ENCODE peak calls at places on chromosomes 12 and 14, in nine cellular contexts. E is cardiac muscle cell; F is SK-N-SH; V is BE2C; T is mammary epithelial cell; X is heart left ventricle; A is CD8-positive, alpha-beta T cell; C is sigmoid colon; K is colonic mucosa. O is an unnamed sample. For H3K27me3 and H3K4me1, the result is how much of the 10 kb centered on the place peaks cover.

GRCh38 chr12:43336962-43337555 is 214.9 kb downstream of the ADAMTS20 start:
- DNase-seq in E (peak), F (peak), V (no peak), T (peak), X (no peak), A (no peak), C (no peak), K (no peak), O (no peak)

GRCh38 chr14:74960702-74961101 is 5.3 kb upstream of the PGF start:
- DNase-seq in E (no peak), F (no peak), V (no peak), T (no peak), X (no peak), A (no peak), C (no peak), K (no peak), O (no peak)

GRCh38 chr14:70257526-70257925 is 68.8 kb upstream of the SLC8A3 start:
- DNase-seq in E (peak), F (no peak), V (no peak), T (peak), X (no peak), A (no peak), C (no peak), K (peak), O (no peak)

GRCh38 chr12:71166869-71167268 is 9.1 kb upstream of the TSPAN8 start:
- DNase-seq in E (no peak), F (no peak), V (no peak), T (no peak), X (no peak), A (no peak), C (no peak), K (no peak), O (no peak)

GRCh38 chr14:78737116-78737515 is 566.9 kb downstream of the NRXN3 start:
- DNase-seq in E (no peak), F (no peak), V (no peak), T (no peak), X (no peak), A (no peak), C (no peak), K (no peak), O (no peak)

GRCh38 chr14:48325486-48325885 is 650.1 kb upstream of the MDGA2 start:
- DNase-seq in E (no peak), F (no peak), V (no peak), T (peak), X (no peak), A (no peak), C (no peak), K (no peak), O (no peak)

GRCh38 chr12:21656931-21657335 is 709 bp downstream of the LDHB start:
- DNase-seq in E (peak), F (peak), V (peak), T (peak), X (no peak), A (peak), C (peak), K (peak), O (no peak)

GRCh38 chr12:26292596-26292995 is 97.2 kb downstream of the SSPN start:
- DNase-seq in E (no peak), F (no peak), V (no peak), T (peak), X (no peak), A (no peak), C (no peak), K (no peak), O (no peak)

GRCh38 chr12:98763656-98764055 is 118.6 kb downstream of the APAF1 start:
- DNase-seq in E (no peak), F (no peak), V (no peak), T (peak), X (no peak), A (no peak), C (no peak), K (no peak), O (no peak)

GRCh38 chr12:117134721-117135120 is 35.5 kb upstream of the TESC start:
- DNase-seq in E (no peak), F (no peak), V (no peak), T (no peak), X (no peak), A (no peak), C (no peak), K (no peak), O (no peak)

GRCh38 chr14:35600253-35600652 is 66.3 kb downstream of the INSM2 start:
- DNase-seq in E (no peak), F (no peak), V (no peak), T (no peak), X (no peak), A (no peak), C (no peak), K (no peak), O (no peak)

GRCh38 chr12:27382924-27383323 is 50.3 kb downstream of the BMAL2 start:
- DNase-seq in E (no peak), F (no peak), V (no peak), T (no peak), X (no peak), A (no peak), C (no peak), K (no peak), O (no peak)

GRCh38 chr12:90078344-90078743 is 369.7 kb upstream of the ATP2B1 start:
- DNase-seq in E (no peak), F (no peak), V (no peak), T (no peak), X (no peak), A (no peak), C (no peak), K (no peak), O (no peak)

GRCh38 chr12:52799498-52800211 is 3.7 kb upstream of the KRT3 start:
- DNase-seq in E (no peak), F (no peak), V (no peak), T (no peak), X (no peak), A (no peak), C (no peak), K (no peak), O (no peak)

GRCh38 chr12:52796839-52797528 is 1.1 kb upstream of the KRT3 start:
- DNase-seq in E (no peak), F (no peak), V (no peak), T (no peak), X (no peak), A (no peak), C (no peak), K (no peak), O (no peak)

GRCh38 chr12:52797529-52797894 is 1.6 kb upstream of the KRT3 start:
- DNase-seq in E (no peak), F (no peak), V (no peak), T (no peak), X (no peak), A (no peak), C (no peak), K (no peak), O (no peak)

GRCh38 chr12:52798671-52799497 is 3.0 kb upstream of the KRT3 start:
- DNase-seq in E (no peak), F (no peak), V (no peak), T (peak), X (no peak), A (no peak), C (no peak), K (no peak), O (no peak)

DNA sequence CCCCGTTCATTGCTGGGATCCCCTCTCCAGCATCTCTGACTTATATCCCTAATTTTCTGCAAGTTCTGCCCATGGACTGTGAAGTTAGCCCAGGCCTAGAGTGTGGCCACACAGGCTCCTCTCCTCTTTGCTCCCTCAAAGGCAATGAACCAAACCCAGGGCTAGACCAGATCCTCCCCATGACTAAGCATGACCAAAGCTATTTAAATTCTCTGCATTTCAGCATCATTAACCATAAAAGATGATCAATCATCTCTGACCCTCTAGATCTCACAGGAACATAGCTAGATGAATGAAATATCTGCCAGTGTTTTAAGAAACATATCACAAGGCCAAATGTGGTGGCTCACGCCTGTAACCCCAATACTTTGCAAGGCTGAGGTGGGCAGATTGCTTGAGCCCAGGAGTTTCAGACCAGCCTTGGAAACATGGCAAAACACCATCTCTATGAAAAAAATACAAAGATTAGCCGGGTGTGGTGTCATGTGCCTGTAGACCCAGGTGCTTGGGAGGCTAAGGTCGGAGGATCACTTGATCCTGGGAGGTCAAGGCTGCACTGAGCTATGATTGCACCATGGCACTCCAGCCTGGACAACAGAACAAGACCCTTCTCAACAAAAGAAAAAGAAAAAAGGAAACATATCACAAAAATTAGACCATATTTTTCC is 2.2 kb upstream of the KRT3 start:
- DNase-seq in E (no peak), F (no peak), V (no peak), T (peak), X (no peak), A (no peak), C (no peak), K (no peak), O (no peak)
- H3K27me3 ChIP-seq in E (under half), F (under half), V (under half), T (under half), X (under half), A (under half), C (under half), K (under half), O (under half)

GRCh38 chr14:99234366-99234765 is 37.6 kb downstream of the BCL11B start:
- DNase-seq in E (no peak), F (no peak), V (no peak), T (no peak), X (no peak), A (no peak), C (no peak), K (no peak), O (no peak)

GRCh38 chr14:99237288-99237687 is 34.7 kb downstream of the BCL11B start:
- DNase-seq in E (no peak), F (no peak), V (no peak), T (no peak), X (no peak), A (peak), C (no peak), K (no peak), O (no peak)

GRCh38 chr14:99236386-99237133 is 35.4 kb downstream of the BCL11B start:
- DNase-seq in E (no peak), F (no peak), V (no peak), T (no peak), X (no peak), A (peak), C (no peak), K (no peak), O (no peak)

GRCh38 chr14:99234982-99235491 is 37.0 kb downstream of the BCL11B start:
- DNase-seq in E (no peak), F (no peak), V (no peak), T (no peak), X (no peak), A (peak), C (no peak), K (no peak), O (no peak)

GRCh38 chr14:99235578-99235977 is 36.4 kb downstream of the BCL11B start:
- DNase-seq in E (no peak), F (no peak), V (no peak), T (no peak), X (no peak), A (peak), C (no peak), K (no peak), O (no peak)
- TF ChIP-seq CTCF in E (no peak), F (no peak), V (no peak), T (no peak), X (no peak), A (no peak), C (no peak), K (no peak), O (no peak)

GRCh38 chr12:53051058-53051880 is 1.4 kb downstream of the TNS2 start:
- DNase-seq in E (peak), F (no peak), V (no peak), T (no peak), X (peak), A (no peak), C (peak), K (peak), O (no peak)

GRCh38 chr12:53052419-53053222 is 2.8 kb downstream of the TNS2 start:
- DNase-seq in E (peak), F (no peak), V (no peak), T (peak), X (peak), A (no peak), C (peak), K (peak), O (peak)

GRCh38 chr12:53051881-53052412 is 2.1 kb downstream of the TNS2 start:
- DNase-seq in E (peak), F (no peak), V (no peak), T (no peak), X (no peak), A (no peak), C (peak), K (no peak), O (no peak)

GRCh38 chr12:53054112-53054878 is 4.4 kb downstream of the TNS2 start:
- DNase-seq in E (peak), F (peak), V (peak), T (peak), X (peak), A (peak), C (peak), K (peak), O (peak)

DNA sequence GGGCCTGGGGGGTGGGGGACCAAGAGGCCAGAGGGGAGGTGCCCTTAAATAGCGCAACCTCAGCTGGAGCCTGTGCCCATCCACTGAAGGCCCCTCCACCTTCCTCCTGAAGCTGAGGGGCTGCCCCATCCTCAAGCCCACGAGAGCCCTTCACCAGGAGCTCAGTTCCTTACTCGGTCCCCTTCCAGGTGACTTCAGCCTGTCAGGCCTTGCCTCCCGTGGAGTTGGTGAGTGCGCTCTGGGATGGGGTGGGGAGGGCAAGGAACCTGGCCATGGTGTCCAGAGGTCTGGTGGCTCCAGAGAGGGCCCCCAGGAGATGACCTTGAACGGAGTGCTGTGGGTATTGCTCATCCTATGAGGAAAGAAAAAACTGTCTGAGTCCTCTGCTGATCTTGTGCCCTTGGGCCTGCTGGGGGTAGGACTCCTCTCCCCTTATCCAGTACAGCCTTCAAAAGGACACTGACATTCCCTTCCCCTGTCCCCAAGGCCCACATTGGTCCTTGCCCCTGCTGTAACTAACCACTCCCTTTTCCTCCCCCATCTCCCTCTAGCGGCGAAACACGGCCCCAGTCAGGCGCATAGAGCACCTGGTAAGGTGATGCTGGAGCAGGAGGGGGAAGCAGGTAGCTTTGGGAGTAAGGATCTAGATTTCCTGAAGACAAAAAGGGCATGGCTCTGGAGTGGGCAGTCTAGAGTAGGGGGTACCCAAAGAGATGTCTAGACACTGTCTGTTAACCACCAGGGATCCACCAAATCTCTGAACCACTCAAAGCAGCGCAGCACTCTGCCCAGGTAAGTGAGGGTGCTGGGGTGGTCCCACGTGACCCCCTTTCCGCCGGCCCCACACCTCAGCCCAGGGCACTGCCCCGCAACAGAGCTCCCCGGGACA is 3.6 kb downstream of the TNS2 start:
- DNase-seq in E (peak), F (no peak), V (no peak), T (peak), X (no peak), A (peak), C (peak), K (peak), O (no peak)
- H3K4me1 ChIP-seq in E (under half), F (half or more), V (under half), T (half or more), X (half or more), A (under half), C (half or more), K (under half), O (under half)

GRCh38 chr12:112124918-112125249 is 476 bp upstream of the TRAFD1 start:
- DNase-seq in E (no peak), F (no peak), V (no peak), T (no peak), X (no peak), A (no peak), C (no peak), K (no peak), O (no peak)
- H3K27me3 ChIP-seq in E (under half), F (under half), V (under half), T (under half), X (under half), A (under half), C (under half), K (under half), O (under half)

DNA sequence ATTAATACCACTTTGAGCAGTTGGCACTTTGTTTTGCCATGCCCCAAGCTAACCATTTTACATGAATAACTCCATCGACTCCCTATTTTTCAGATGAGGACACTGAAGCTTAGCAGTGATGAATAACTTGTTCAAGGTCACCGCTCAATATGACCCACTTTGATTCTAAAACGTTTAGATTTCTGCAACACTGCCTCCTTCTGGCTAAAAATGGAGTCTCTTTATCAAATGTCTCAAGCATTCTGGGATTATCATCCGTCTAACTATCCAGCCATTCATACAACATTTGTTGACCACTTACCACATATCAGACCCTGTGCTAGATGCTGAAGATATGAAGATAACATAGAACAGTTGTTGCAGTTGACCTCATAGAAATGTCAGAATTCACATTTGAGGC is 298.0 kb downstream of the PPFIA2 start:
- DNase-seq in E (no peak), F (no peak), V (no peak), T (no peak), X (no peak), A (no peak), C (no peak), K (no peak), O (no peak)
- TF ChIP-seq CTCF in E (peak), F (peak), V (peak), T (no peak), X (no peak), A (no peak), C (no peak), K (no peak), O (no peak)

DNA sequence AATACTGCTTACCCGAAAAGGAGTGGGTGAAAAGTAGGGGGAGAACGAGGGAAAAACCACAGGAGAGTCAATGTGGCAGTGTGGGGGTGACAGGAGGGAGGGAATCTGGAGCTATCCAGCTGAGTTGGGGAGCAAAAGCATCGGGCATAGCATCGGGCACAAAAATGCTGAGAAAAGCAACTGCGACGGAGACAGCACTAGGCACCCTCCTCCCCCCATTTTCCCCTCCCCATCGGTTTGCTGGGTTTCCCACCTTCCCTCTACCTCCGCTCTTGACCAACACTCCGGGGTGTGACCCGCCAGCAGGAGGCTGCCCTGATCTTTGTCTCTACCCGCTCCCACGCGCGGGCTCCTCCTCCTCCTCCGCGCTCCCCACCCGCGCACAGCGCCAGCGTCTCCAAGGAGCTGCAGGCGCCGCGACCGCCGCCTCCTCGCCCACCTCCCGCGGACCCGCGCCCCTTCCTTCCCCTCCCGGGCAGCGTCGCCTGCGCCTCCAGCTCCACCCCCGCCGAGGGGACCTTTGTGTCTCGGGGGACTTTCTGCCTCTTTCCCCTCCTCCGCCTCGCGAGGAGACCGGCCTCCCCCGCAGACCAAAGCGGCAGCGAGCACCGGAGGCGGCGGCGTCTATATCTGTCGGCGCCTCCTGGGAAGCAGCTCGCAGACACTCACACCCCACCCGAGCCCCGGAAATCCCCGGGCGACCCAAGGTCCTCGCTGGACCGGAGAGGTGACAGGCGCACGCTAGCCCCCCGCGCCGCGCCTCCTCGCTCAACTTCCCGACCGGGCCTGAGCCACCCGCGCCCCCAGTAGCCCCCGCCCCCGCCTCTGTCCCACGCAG is 939 bp downstream of the CDK17 start:
- DNase-seq in E (peak), F (peak), V (peak), T (peak), X (peak), A (peak), C (peak), K (peak), O (peak)
- H3K4me1 ChIP-seq in E (under half), F (under half), V (under half), T (under half), X (under half), A (under half), C (under half), K (under half), O (under half)

GRCh38 chr12:109710279-109710746 is 3.3 kb upstream of the FAM222A start:
- DNase-seq in E (no peak), F (no peak), V (no peak), T (no peak), X (no peak), A (no peak), C (no peak), K (no peak), O (no peak)
- H3K27me3 ChIP-seq in E (under half), F (under half), V (under half), T (under half), X (under half), A (under half), C (under half), K (under half), O (under half)

GRCh38 chr14:30330452-30330851 is 228.5 kb upstream of the G2E3 start:
- DNase-seq in E (peak), F (peak), V (no peak), T (peak), X (no peak), A (no peak), C (no peak), K (no peak), O (no peak)
- TF ChIP-seq CTCF in E (peak), F (peak), V (peak), T (peak), X (no peak), A (no peak), C (no peak), K (peak), O (peak)

O was measured in RWPE2.